ENCODE peak calls at places on chromosomes 3 and 15, in seven cellular contexts. One of them, this sample, is unnamed.

GRCh38 chr3:195763248-195763830 is 42.6 kb downstream of the MUC20 start:
- DNase-seq in HFFc6: no peak
- DNase-seq in activated CD8-positive, alpha-beta T cell treated with anti-CD3 and anti-CD28 coated beads for 36 hours: peak; percentile 0
- DNase-seq in breast epithelium: peak; percentile 37
- DNase-seq in astrocyte of the spinal cord: no peak
- DNase-seq in GM06990: no peak
- DNase-seq in DND-41: no peak
- DNase-seq in this sample: no peak

GRCh38 chr3:135869439-135870105 is 96.0 kb upstream of the PPP2R3A start:
- DNase-seq in DND-41: no peak
- DNase-seq in astrocyte of the spinal cord: no peak
- DNase-seq in breast epithelium: no peak
- DNase-seq in GM06990: no peak
- DNase-seq in HFFc6: peak; percentile 15
- DNase-seq in activated CD8-positive, alpha-beta T cell treated with anti-CD3 and anti-CD28 coated beads for 36 hours: no peak
- DNase-seq in this sample: no peak

GRCh38 chr15:96316953-96317629 is 13.4 kb upstream of the NR2F2 start:
- DNase-seq in DND-41: no peak
- DNase-seq in astrocyte of the spinal cord: no peak
- DNase-seq in HFFc6: no peak
- DNase-seq in activated CD8-positive, alpha-beta T cell treated with anti-CD3 and anti-CD28 coated beads for 36 hours: no peak
- DNase-seq in GM06990: no peak
- DNase-seq in breast epithelium: no peak
- DNase-seq in this sample: no peak

GRCh38 chr3:23923786-23924185 is 6.9 kb downstream of the RPL15 start:
- DNase-seq in DND-41: no peak
- DNase-seq in activated CD8-positive, alpha-beta T cell treated with anti-CD3 and anti-CD28 coated beads for 36 hours: no peak
- DNase-seq in HFFc6: peak; percentile 20
- DNase-seq in GM06990: no peak
- DNase-seq in astrocyte of the spinal cord: peak; percentile 76
- DNase-seq in breast epithelium: no peak
- DNase-seq in this sample: no peak

GRCh38 chr15:45197512-45197911 is 9.7 kb upstream of the SHF start:
- DNase-seq in DND-41: no peak
- DNase-seq in breast epithelium: no peak
- DNase-seq in astrocyte of the spinal cord: no peak
- DNase-seq in activated CD8-positive, alpha-beta T cell treated with anti-CD3 and anti-CD28 coated beads for 36 hours: no peak
- DNase-seq in HFFc6: no peak
- DNase-seq in GM06990: no peak
- DNase-seq in this sample: no peak

GRCh38 chr3:134854285-134854684 is 59.2 kb downstream of the EPHB1 start:
- DNase-seq in GM06990: no peak
- DNase-seq in HFFc6: no peak
- DNase-seq in breast epithelium: no peak
- DNase-seq in activated CD8-positive, alpha-beta T cell treated with anti-CD3 and anti-CD28 coated beads for 36 hours: no peak
- DNase-seq in DND-41: no peak
- DNase-seq in astrocyte of the spinal cord: no peak
- DNase-seq in this sample: no peak

GRCh38 chr3:159821148-159821547 is 167.5 kb upstream of the IL12A start:
- DNase-seq in breast epithelium: no peak
- DNase-seq in astrocyte of the spinal cord: peak; percentile 90
- DNase-seq in activated CD8-positive, alpha-beta T cell treated with anti-CD3 and anti-CD28 coated beads for 36 hours: no peak
- DNase-seq in HFFc6: no peak
- DNase-seq in GM06990: no peak
- DNase-seq in DND-41: no peak
- DNase-seq in this sample: no peak

GRCh38 chr3:65732060-65732933 is 306.4 kb downstream of the MAGI1 start:
- DNase-seq in astrocyte of the spinal cord: peak; percentile 76
- DNase-seq in GM06990: peak; percentile 15
- DNase-seq in DND-41: peak; percentile 4
- DNase-seq in breast epithelium: no peak
- DNase-seq in HFFc6: peak; percentile 69
- DNase-seq in activated CD8-positive, alpha-beta T cell treated with anti-CD3 and anti-CD28 coated beads for 36 hours: peak; percentile 2
- DNase-seq in this sample: no peak

GRCh38 chr3:128547368-128547987 is 54.5 kb upstream of the GATA2 start:
- DNase-seq in activated CD8-positive, alpha-beta T cell treated with anti-CD3 and anti-CD28 coated beads for 36 hours: no peak
- DNase-seq in HFFc6: peak; percentile 61
- DNase-seq in astrocyte of the spinal cord: peak; percentile 44
- DNase-seq in GM06990: no peak
- DNase-seq in breast epithelium: no peak
- DNase-seq in DND-41: no peak
- DNase-seq in this sample: peak; percentile 56

GRCh38 chr3:45134758-45135521 is 11.2 kb downstream of the CDCP1 start:
- DNase-seq in activated CD8-positive, alpha-beta T cell treated with anti-CD3 and anti-CD28 coated beads for 36 hours: no peak
- DNase-seq in GM06990: no peak
- DNase-seq in DND-41: no peak
- DNase-seq in HFFc6: no peak
- DNase-seq in breast epithelium: no peak
- DNase-seq in astrocyte of the spinal cord: no peak
- DNase-seq in this sample: no peak

GRCh38 chr3:50924638-50925037 is 249.9 kb downstream of the DOCK3 start:
- DNase-seq in GM06990: no peak
- DNase-seq in breast epithelium: no peak
- DNase-seq in DND-41: no peak
- DNase-seq in activated CD8-positive, alpha-beta T cell treated with anti-CD3 and anti-CD28 coated beads for 36 hours: no peak
- DNase-seq in HFFc6: no peak
- DNase-seq in astrocyte of the spinal cord: no peak
- DNase-seq in this sample: no peak

GRCh38 chr15:37096878-37097568 is 3.3 kb downstream of the MEIS2 start:
- DNase-seq in breast epithelium: no peak
- DNase-seq in HFFc6: no peak
- DNase-seq in astrocyte of the spinal cord: peak; percentile 58
- DNase-seq in activated CD8-positive, alpha-beta T cell treated with anti-CD3 and anti-CD28 coated beads for 36 hours: no peak
- DNase-seq in DND-41: no peak
- DNase-seq in GM06990: no peak
- DNase-seq in this sample: no peak

GRCh38 chr15:23074684-23075083 is 35.3 kb upstream of the TUBGCP5 start:
- DNase-seq in HFFc6: no peak
- DNase-seq in GM06990: no peak
- DNase-seq in activated CD8-positive, alpha-beta T cell treated with anti-CD3 and anti-CD28 coated beads for 36 hours: no peak
- DNase-seq in breast epithelium: no peak
- DNase-seq in astrocyte of the spinal cord: peak; percentile 8
- DNase-seq in DND-41: peak; percentile 43
- DNase-seq in this sample: no peak

GRCh38 chr3:188687389-188687788 is 484.4 kb upstream of the TPRG1 start:
- DNase-seq in activated CD8-positive, alpha-beta T cell treated with anti-CD3 and anti-CD28 coated beads for 36 hours: no peak
- DNase-seq in HFFc6: peak; percentile 89
- DNase-seq in astrocyte of the spinal cord: peak; percentile 83
- DNase-seq in breast epithelium: no peak
- DNase-seq in GM06990: no peak
- DNase-seq in DND-41: no peak
- DNase-seq in this sample: no peak

GRCh38 chr15:29799859-29800258 is 22.4 kb downstream of the TJP1 start:
- DNase-seq in activated CD8-positive, alpha-beta T cell treated with anti-CD3 and anti-CD28 coated beads for 36 hours: no peak
- DNase-seq in DND-41: no peak
- DNase-seq in GM06990: no peak
- DNase-seq in breast epithelium: no peak
- DNase-seq in HFFc6: no peak
- DNase-seq in astrocyte of the spinal cord: no peak
- DNase-seq in this sample: no peak

GRCh38 chr3:192515661-192516040 is 211.7 kb downstream of the FGF12 start:
- DNase-seq in HFFc6: no peak
- DNase-seq in DND-41: no peak
- DNase-seq in GM06990: no peak
- DNase-seq in activated CD8-positive, alpha-beta T cell treated with anti-CD3 and anti-CD28 coated beads for 36 hours: no peak
- DNase-seq in breast epithelium: no peak
- DNase-seq in astrocyte of the spinal cord: no peak
- DNase-seq in this sample: no peak

GRCh38 chr3:125431391-125431790 is 56.3 kb upstream of the ZNF148 start:
- DNase-seq in activated CD8-positive, alpha-beta T cell treated with anti-CD3 and anti-CD28 coated beads for 36 hours: no peak
- DNase-seq in DND-41: no peak
- DNase-seq in HFFc6: peak; percentile 44
- DNase-seq in breast epithelium: no peak
- DNase-seq in astrocyte of the spinal cord: no peak
- DNase-seq in GM06990: no peak
- DNase-seq in this sample: no peak

GRCh38 chr3:128054363-128054762 is 2.1 kb downstream of the SEC61A1 start:
- DNase-seq in astrocyte of the spinal cord: peak; percentile 41
- DNase-seq in HFFc6: peak; percentile 83
- DNase-seq in DND-41: no peak
- DNase-seq in GM06990: no peak
- DNase-seq in activated CD8-positive, alpha-beta T cell treated with anti-CD3 and anti-CD28 coated beads for 36 hours: no peak
- DNase-seq in breast epithelium: no peak
- DNase-seq in this sample: no peak

GRCh38 chr3:31137718-31138465 is 243.4 kb upstream of the GADL1 start:
- DNase-seq in activated CD8-positive, alpha-beta T cell treated with anti-CD3 and anti-CD28 coated beads for 36 hours: no peak
- DNase-seq in GM06990: no peak
- DNase-seq in HFFc6: no peak
- DNase-seq in breast epithelium: no peak
- DNase-seq in astrocyte of the spinal cord: peak; percentile 55
- DNase-seq in DND-41: no peak
- DNase-seq in this sample: no peak

GRCh38 chr15:57452090-57452754 is 75.9 kb downstream of the CGNL1 start:
- DNase-seq in astrocyte of the spinal cord: no peak
- DNase-seq in GM06990: no peak
- DNase-seq in DND-41: no peak
- DNase-seq in HFFc6: no peak
- DNase-seq in activated CD8-positive, alpha-beta T cell treated with anti-CD3 and anti-CD28 coated beads for 36 hours: no peak
- DNase-seq in breast epithelium: no peak
- DNase-seq in this sample: no peak

GRCh38 chr15:92355307-92355706 is 38.4 kb upstream of the ST8SIA2 start:
- DNase-seq in DND-41: no peak
- DNase-seq in GM06990: no peak
- DNase-seq in activated CD8-positive, alpha-beta T cell treated with anti-CD3 and anti-CD28 coated beads for 36 hours: no peak
- DNase-seq in astrocyte of the spinal cord: no peak
- DNase-seq in HFFc6: no peak
- DNase-seq in breast epithelium: no peak
- DNase-seq in this sample: no peak

DNA sequence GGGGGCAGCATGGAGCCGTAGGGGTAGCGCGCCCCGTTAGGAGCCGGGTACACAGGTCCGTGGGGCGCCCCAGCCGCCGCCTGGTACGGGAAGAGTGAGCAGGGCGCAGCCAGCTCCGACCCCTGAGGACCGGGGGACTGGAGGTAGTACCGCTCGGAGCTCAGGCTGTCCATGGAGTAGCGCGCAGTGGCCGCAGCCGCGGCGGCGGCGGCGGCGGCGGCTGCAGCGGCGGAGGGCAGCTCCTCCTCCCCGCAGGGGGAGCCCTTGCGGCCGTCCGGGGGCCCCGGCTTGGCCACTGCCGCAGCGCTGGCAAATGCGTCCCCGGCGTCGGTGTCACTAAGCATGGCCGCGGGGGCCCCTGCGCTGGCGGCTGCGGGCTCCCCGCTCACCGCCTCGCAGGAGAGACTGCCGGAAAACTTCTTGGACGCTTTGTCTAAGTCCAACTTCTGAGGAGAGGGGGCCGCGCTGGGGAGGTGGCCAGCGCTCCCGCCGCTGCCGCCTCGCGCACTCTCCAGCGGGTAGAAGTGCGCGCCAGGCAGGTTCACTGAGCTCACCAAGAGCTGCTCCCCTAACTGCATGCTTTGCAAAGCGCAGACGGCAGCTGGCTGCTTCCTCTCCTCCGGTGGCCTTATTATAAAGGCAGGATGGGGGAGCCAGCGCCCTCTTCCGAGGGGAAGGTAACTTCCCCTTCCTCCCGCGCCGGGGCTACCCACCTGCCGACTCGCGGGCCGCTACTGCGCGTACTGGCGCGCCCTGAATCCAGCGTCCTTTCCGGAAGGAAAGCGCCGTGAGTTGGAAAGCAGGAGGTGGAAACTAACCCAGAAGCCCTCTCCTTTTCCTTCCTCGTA is at the start of gene EOMES:
- DNase-seq in astrocyte of the spinal cord: peak; percentile 58
- DNase-seq in activated CD8-positive, alpha-beta T cell treated with anti-CD3 and anti-CD28 coated beads for 36 hours: peak; percentile 82
- DNase-seq in breast epithelium: no peak
- DNase-seq in GM06990: peak; percentile 87
- DNase-seq in DND-41: peak; percentile 86
- DNase-seq in HFFc6: no peak
- DNase-seq in this sample: no peak
- TF ChIP-seq CTCF in astrocyte of the spinal cord: peak; percentile 4
- TF ChIP-seq CTCF in activated CD8-positive, alpha-beta T cell treated with anti-CD3 and anti-CD28 coated beads for 36 hours: peak; percentile 77
- TF ChIP-seq CTCF in breast epithelium: no peak
- TF ChIP-seq CTCF in GM06990: peak; percentile 37
- TF ChIP-seq CTCF in DND-41: peak; percentile 73
- TF ChIP-seq CTCF in HFFc6: peak; percentile 62
- TF ChIP-seq CTCF in this sample: peak; percentile 68

DNA sequence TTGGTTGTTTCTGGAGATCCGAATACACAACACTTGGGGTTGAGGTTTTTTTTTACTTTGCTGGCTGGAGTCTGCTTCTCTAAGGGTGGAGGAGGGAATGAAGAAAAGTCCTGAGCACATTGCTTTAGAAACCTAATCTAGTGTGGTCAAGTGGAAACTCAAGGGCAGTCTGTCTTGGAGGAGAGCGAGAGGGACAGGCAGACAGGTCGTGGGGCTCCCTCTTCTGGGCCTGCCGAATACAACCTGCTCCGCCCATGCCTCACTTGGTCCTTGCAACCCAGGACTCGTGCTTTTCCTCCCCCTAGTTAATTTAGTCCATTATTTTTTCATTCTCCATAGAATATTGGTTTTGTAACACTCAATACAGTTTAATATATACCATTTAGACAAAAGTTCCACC is 176.7 kb upstream of the LYSMD4 start:
- DNase-seq in HFFc6: no peak
- DNase-seq in astrocyte of the spinal cord: no peak
- DNase-seq in breast epithelium: no peak
- DNase-seq in GM06990: no peak
- DNase-seq in DND-41: no peak
- DNase-seq in activated CD8-positive, alpha-beta T cell treated with anti-CD3 and anti-CD28 coated beads for 36 hours: no peak
- DNase-seq in this sample: no peak
- TF ChIP-seq CTCF in HFFc6: peak; percentile 17
- TF ChIP-seq CTCF in astrocyte of the spinal cord: peak; percentile 7
- TF ChIP-seq CTCF in breast epithelium: no peak
- TF ChIP-seq CTCF in GM06990: peak; percentile 70
- TF ChIP-seq CTCF in DND-41: peak; percentile 25
- TF ChIP-seq CTCF in activated CD8-positive, alpha-beta T cell treated with anti-CD3 and anti-CD28 coated beads for 36 hours: no peak
- TF ChIP-seq CTCF in this sample: peak; percentile 45

GRCh38 chr3:89525597-89525996 is 418.2 kb downstream of the EPHA3 start:
- DNase-seq in breast epithelium: no peak
- DNase-seq in GM06990: no peak
- DNase-seq in activated CD8-positive, alpha-beta T cell treated with anti-CD3 and anti-CD28 coated beads for 36 hours: no peak
- DNase-seq in DND-41: no peak
- DNase-seq in HFFc6: no peak
- DNase-seq in astrocyte of the spinal cord: no peak
- DNase-seq in this sample: no peak

GRCh38 chr3:89533320-89533719 is 425.9 kb downstream of the EPHA3 start:
- DNase-seq in GM06990: no peak
- DNase-seq in breast epithelium: no peak
- DNase-seq in astrocyte of the spinal cord: no peak
- DNase-seq in HFFc6: no peak
- DNase-seq in activated CD8-positive, alpha-beta T cell treated with anti-CD3 and anti-CD28 coated beads for 36 hours: no peak
- DNase-seq in DND-41: no peak
- DNase-seq in this sample: no peak

GRCh38 chr3:89522168-89522567 is 414.7 kb downstream of the EPHA3 start:
- DNase-seq in astrocyte of the spinal cord: no peak
- DNase-seq in activated CD8-positive, alpha-beta T cell treated with anti-CD3 and anti-CD28 coated beads for 36 hours: no peak
- DNase-seq in GM06990: no peak
- DNase-seq in breast epithelium: no peak
- DNase-seq in DND-41: no peak
- DNase-seq in HFFc6: no peak
- DNase-seq in this sample: no peak

GRCh38 chr3:89527736-89528335 is 420.4 kb downstream of the EPHA3 start:
- DNase-seq in DND-41: no peak
- DNase-seq in breast epithelium: no peak
- DNase-seq in GM06990: no peak
- DNase-seq in HFFc6: no peak
- DNase-seq in astrocyte of the spinal cord: peak; percentile 8
- DNase-seq in activated CD8-positive, alpha-beta T cell treated with anti-CD3 and anti-CD28 coated beads for 36 hours: no peak
- DNase-seq in this sample: no peak
- TF ChIP-seq CTCF in DND-41: no peak
- TF ChIP-seq CTCF in breast epithelium: no peak
- TF ChIP-seq CTCF in GM06990: no peak
- TF ChIP-seq CTCF in HFFc6: no peak
- TF ChIP-seq CTCF in astrocyte of the spinal cord: peak; percentile 2
- TF ChIP-seq CTCF in activated CD8-positive, alpha-beta T cell treated with anti-CD3 and anti-CD28 coated beads for 36 hours: no peak
- TF ChIP-seq CTCF in this sample: peak; percentile 37

GRCh38 chr3:179811321-179812095 is 158.7 kb downstream of the USP13 start:
- DNase-seq in breast epithelium: no peak
- DNase-seq in activated CD8-positive, alpha-beta T cell treated with anti-CD3 and anti-CD28 coated beads for 36 hours: peak; percentile 39
- DNase-seq in astrocyte of the spinal cord: peak; percentile 90
- DNase-seq in DND-41: peak; percentile 59
- DNase-seq in GM06990: peak; percentile 20
- DNase-seq in HFFc6: peak; percentile 86
- DNase-seq in this sample: no peak
- TF ChIP-seq CTCF in breast epithelium: peak; percentile 45
- TF ChIP-seq CTCF in activated CD8-positive, alpha-beta T cell treated with anti-CD3 and anti-CD28 coated beads for 36 hours: peak; percentile 44
- TF ChIP-seq CTCF in astrocyte of the spinal cord: peak; percentile 78
- TF ChIP-seq CTCF in DND-41: peak; percentile 83
- TF ChIP-seq CTCF in GM06990: peak; percentile 69
- TF ChIP-seq CTCF in HFFc6: peak; percentile 82
- TF ChIP-seq CTCF in this sample: peak; percentile 82

This sample was measured in type B pancreatic cell.